ENCODE peak calls at places on chromosomes 1 and 21, in eight cellular contexts. One of them, this sample, is unnamed.

GRCh38 chr1:94236021-94236491 is 1.3 kb downstream of the ARHGAP29 start:
- ATAC-seq in heart left ventricle: peak; percentile 1
- ATAC-seq in stimulated activated naive CD8-positive, alpha-beta T cell treated with anti-CD3 and anti-CD28 coated beads, Interleukin-15, Interleukin-2, amounts not matched to agents 100 U/mL and 50 U/mL, for 24 hours: no peak
- ATAC-seq in lower lobe of right lung: no peak
- ATAC-seq in naive thymus-derived CD8-positive, alpha-beta T cell: no peak
- ATAC-seq in IMR-90: no peak
- ATAC-seq in PC-3: no peak
- ATAC-seq in activated T-helper 17 cell treated with anti-CD3 and anti-CD28 coated beads, Interleukin-2, amount 50 U/mL, for 72 hours: no peak
- ATAC-seq in this sample: no peak

GRCh38 chr21:29332461-29333354 is 34.0 kb downstream of the BACH1 start:
- ATAC-seq in heart left ventricle: peak; percentile 78
- ATAC-seq in stimulated activated naive CD8-positive, alpha-beta T cell treated with anti-CD3 and anti-CD28 coated beads, Interleukin-15, Interleukin-2, amounts not matched to agents 100 U/mL and 50 U/mL, for 24 hours: peak; percentile 97
- ATAC-seq in lower lobe of right lung: no peak
- ATAC-seq in naive thymus-derived CD8-positive, alpha-beta T cell: no peak
- ATAC-seq in IMR-90: peak; percentile 73
- ATAC-seq in PC-3: peak; percentile 63
- ATAC-seq in activated T-helper 17 cell treated with anti-CD3 and anti-CD28 coated beads, Interleukin-2, amount 50 U/mL, for 72 hours: peak; percentile 90
- ATAC-seq in this sample: no peak

GRCh38 chr1:67572594-67573221 is 112.3 kb upstream of the GADD45A start:
- ATAC-seq in heart left ventricle: peak; percentile 75
- ATAC-seq in stimulated activated naive CD8-positive, alpha-beta T cell treated with anti-CD3 and anti-CD28 coated beads, Interleukin-15, Interleukin-2, amounts not matched to agents 100 U/mL and 50 U/mL, for 24 hours: no peak
- ATAC-seq in lower lobe of right lung: peak; percentile 84
- ATAC-seq in naive thymus-derived CD8-positive, alpha-beta T cell: no peak
- ATAC-seq in IMR-90: no peak
- ATAC-seq in PC-3: no peak
- ATAC-seq in activated T-helper 17 cell treated with anti-CD3 and anti-CD28 coated beads, Interleukin-2, amount 50 U/mL, for 72 hours: no peak
- ATAC-seq in this sample: no peak

GRCh38 chr1:233261615-233262168 is 33.8 kb downstream of the PCNX2 start:
- ATAC-seq in heart left ventricle: no peak
- ATAC-seq in stimulated activated naive CD8-positive, alpha-beta T cell treated with anti-CD3 and anti-CD28 coated beads, Interleukin-15, Interleukin-2, amounts not matched to agents 100 U/mL and 50 U/mL, for 24 hours: no peak
- ATAC-seq in lower lobe of right lung: no peak
- ATAC-seq in naive thymus-derived CD8-positive, alpha-beta T cell: no peak
- ATAC-seq in IMR-90: no peak
- ATAC-seq in PC-3: peak; percentile 9
- ATAC-seq in activated T-helper 17 cell treated with anti-CD3 and anti-CD28 coated beads, Interleukin-2, amount 50 U/mL, for 72 hours: no peak
- ATAC-seq in this sample: no peak

GRCh38 chr1:163796394-163796821 is 474.7 kb downstream of the NUF2 start:
- ATAC-seq in heart left ventricle: peak; percentile 12
- ATAC-seq in stimulated activated naive CD8-positive, alpha-beta T cell treated with anti-CD3 and anti-CD28 coated beads, Interleukin-15, Interleukin-2, amounts not matched to agents 100 U/mL and 50 U/mL, for 24 hours: no peak
- ATAC-seq in lower lobe of right lung: no peak
- ATAC-seq in naive thymus-derived CD8-positive, alpha-beta T cell: no peak
- ATAC-seq in IMR-90: no peak
- ATAC-seq in PC-3: peak; percentile 98
- ATAC-seq in activated T-helper 17 cell treated with anti-CD3 and anti-CD28 coated beads, Interleukin-2, amount 50 U/mL, for 72 hours: no peak
- ATAC-seq in this sample: no peak

GRCh38 chr1:78667939-78668338 is 18.3 kb downstream of the IFI44 start:
- ATAC-seq in heart left ventricle: no peak
- ATAC-seq in stimulated activated naive CD8-positive, alpha-beta T cell treated with anti-CD3 and anti-CD28 coated beads, Interleukin-15, Interleukin-2, amounts not matched to agents 100 U/mL and 50 U/mL, for 24 hours: no peak
- ATAC-seq in lower lobe of right lung: no peak
- ATAC-seq in naive thymus-derived CD8-positive, alpha-beta T cell: no peak
- ATAC-seq in IMR-90: no peak
- ATAC-seq in PC-3: no peak
- ATAC-seq in activated T-helper 17 cell treated with anti-CD3 and anti-CD28 coated beads, Interleukin-2, amount 50 U/mL, for 72 hours: no peak
- ATAC-seq in this sample: no peak

GRCh38 chr1:10724948-10725852 is 71.2 kb downstream of the CASZ1 start:
- ATAC-seq in heart left ventricle: peak; percentile 54
- ATAC-seq in stimulated activated naive CD8-positive, alpha-beta T cell treated with anti-CD3 and anti-CD28 coated beads, Interleukin-15, Interleukin-2, amounts not matched to agents 100 U/mL and 50 U/mL, for 24 hours: no peak
- ATAC-seq in lower lobe of right lung: peak; percentile 59
- ATAC-seq in naive thymus-derived CD8-positive, alpha-beta T cell: no peak
- ATAC-seq in IMR-90: no peak
- ATAC-seq in PC-3: no peak
- ATAC-seq in activated T-helper 17 cell treated with anti-CD3 and anti-CD28 coated beads, Interleukin-2, amount 50 U/mL, for 72 hours: no peak
- ATAC-seq in this sample: peak; percentile 10

GRCh38 chr1:52423771-52424170 is 19.4 kb downstream of the PRPF38A start:
- ATAC-seq in heart left ventricle: peak; percentile 66
- ATAC-seq in stimulated activated naive CD8-positive, alpha-beta T cell treated with anti-CD3 and anti-CD28 coated beads, Interleukin-15, Interleukin-2, amounts not matched to agents 100 U/mL and 50 U/mL, for 24 hours: peak; percentile 92
- ATAC-seq in lower lobe of right lung: peak; percentile 43
- ATAC-seq in naive thymus-derived CD8-positive, alpha-beta T cell: peak; percentile 89
- ATAC-seq in IMR-90: no peak
- ATAC-seq in PC-3: no peak
- ATAC-seq in activated T-helper 17 cell treated with anti-CD3 and anti-CD28 coated beads, Interleukin-2, amount 50 U/mL, for 72 hours: peak; percentile 93
- ATAC-seq in this sample: no peak

GRCh38 chr21:43619344-43619743 is 39.9 kb downstream of the HSF2BP start:
- ATAC-seq in heart left ventricle: no peak
- ATAC-seq in stimulated activated naive CD8-positive, alpha-beta T cell treated with anti-CD3 and anti-CD28 coated beads, Interleukin-15, Interleukin-2, amounts not matched to agents 100 U/mL and 50 U/mL, for 24 hours: no peak
- ATAC-seq in lower lobe of right lung: no peak
- ATAC-seq in naive thymus-derived CD8-positive, alpha-beta T cell: no peak
- ATAC-seq in IMR-90: no peak
- ATAC-seq in PC-3: peak; percentile 19
- ATAC-seq in activated T-helper 17 cell treated with anti-CD3 and anti-CD28 coated beads, Interleukin-2, amount 50 U/mL, for 72 hours: no peak
- ATAC-seq in this sample: no peak

GRCh38 chr1:22635436-22635835 is 992 bp upstream of the C1QA start:
- ATAC-seq in heart left ventricle: no peak
- ATAC-seq in stimulated activated naive CD8-positive, alpha-beta T cell treated with anti-CD3 and anti-CD28 coated beads, Interleukin-15, Interleukin-2, amounts not matched to agents 100 U/mL and 50 U/mL, for 24 hours: no peak
- ATAC-seq in lower lobe of right lung: no peak
- ATAC-seq in naive thymus-derived CD8-positive, alpha-beta T cell: no peak
- ATAC-seq in IMR-90: no peak
- ATAC-seq in PC-3: no peak
- ATAC-seq in activated T-helper 17 cell treated with anti-CD3 and anti-CD28 coated beads, Interleukin-2, amount 50 U/mL, for 72 hours: no peak
- ATAC-seq in this sample: no peak

GRCh38 chr1:63975447-63975846 is 201.6 kb downstream of the ROR1 start:
- ATAC-seq in heart left ventricle: no peak
- ATAC-seq in stimulated activated naive CD8-positive, alpha-beta T cell treated with anti-CD3 and anti-CD28 coated beads, Interleukin-15, Interleukin-2, amounts not matched to agents 100 U/mL and 50 U/mL, for 24 hours: no peak
- ATAC-seq in lower lobe of right lung: no peak
- ATAC-seq in naive thymus-derived CD8-positive, alpha-beta T cell: no peak
- ATAC-seq in IMR-90: no peak
- ATAC-seq in PC-3: no peak
- ATAC-seq in activated T-helper 17 cell treated with anti-CD3 and anti-CD28 coated beads, Interleukin-2, amount 50 U/mL, for 72 hours: no peak
- ATAC-seq in this sample: no peak

GRCh38 chr1:52670599-52670998 is 27.5 kb downstream of the COA7 start:
- ATAC-seq in heart left ventricle: no peak
- ATAC-seq in stimulated activated naive CD8-positive, alpha-beta T cell treated with anti-CD3 and anti-CD28 coated beads, Interleukin-15, Interleukin-2, amounts not matched to agents 100 U/mL and 50 U/mL, for 24 hours: no peak
- ATAC-seq in lower lobe of right lung: no peak
- ATAC-seq in naive thymus-derived CD8-positive, alpha-beta T cell: no peak
- ATAC-seq in IMR-90: no peak
- ATAC-seq in PC-3: no peak
- ATAC-seq in activated T-helper 17 cell treated with anti-CD3 and anti-CD28 coated beads, Interleukin-2, amount 50 U/mL, for 72 hours: no peak
- ATAC-seq in this sample: no peak

GRCh38 chr1:41330588-41331545 is 30.4 kb upstream of the FOXO6 start:
- ATAC-seq in heart left ventricle: peak; percentile 22
- ATAC-seq in stimulated activated naive CD8-positive, alpha-beta T cell treated with anti-CD3 and anti-CD28 coated beads, Interleukin-15, Interleukin-2, amounts not matched to agents 100 U/mL and 50 U/mL, for 24 hours: no peak
- ATAC-seq in lower lobe of right lung: peak; percentile 38
- ATAC-seq in naive thymus-derived CD8-positive, alpha-beta T cell: no peak
- ATAC-seq in IMR-90: peak; percentile 42
- ATAC-seq in PC-3: no peak
- ATAC-seq in activated T-helper 17 cell treated with anti-CD3 and anti-CD28 coated beads, Interleukin-2, amount 50 U/mL, for 72 hours: no peak
- ATAC-seq in this sample: no peak

GRCh38 chr1:203621559-203622130 is 5.0 kb upstream of the ATP2B4 start:
- ATAC-seq in heart left ventricle: no peak
- ATAC-seq in stimulated activated naive CD8-positive, alpha-beta T cell treated with anti-CD3 and anti-CD28 coated beads, Interleukin-15, Interleukin-2, amounts not matched to agents 100 U/mL and 50 U/mL, for 24 hours: peak; percentile 50
- ATAC-seq in lower lobe of right lung: no peak
- ATAC-seq in naive thymus-derived CD8-positive, alpha-beta T cell: no peak
- ATAC-seq in IMR-90: no peak
- ATAC-seq in PC-3: no peak
- ATAC-seq in activated T-helper 17 cell treated with anti-CD3 and anti-CD28 coated beads, Interleukin-2, amount 50 U/mL, for 72 hours: peak; percentile 80
- ATAC-seq in this sample: no peak

GRCh38 chr1:29145739-29146437 is 22.2 kb upstream of the TMEM200B start:
- ATAC-seq in heart left ventricle: peak; percentile 66
- ATAC-seq in stimulated activated naive CD8-positive, alpha-beta T cell treated with anti-CD3 and anti-CD28 coated beads, Interleukin-15, Interleukin-2, amounts not matched to agents 100 U/mL and 50 U/mL, for 24 hours: no peak
- ATAC-seq in lower lobe of right lung: peak; percentile 9
- ATAC-seq in naive thymus-derived CD8-positive, alpha-beta T cell: no peak
- ATAC-seq in IMR-90: peak; percentile 68
- ATAC-seq in PC-3: peak; percentile 22
- ATAC-seq in activated T-helper 17 cell treated with anti-CD3 and anti-CD28 coated beads, Interleukin-2, amount 50 U/mL, for 72 hours: no peak
- ATAC-seq in this sample: no peak

GRCh38 chr1:199242601-199243000 is 603.8 kb downstream of the PTPRC start:
- ATAC-seq in heart left ventricle: no peak
- ATAC-seq in stimulated activated naive CD8-positive, alpha-beta T cell treated with anti-CD3 and anti-CD28 coated beads, Interleukin-15, Interleukin-2, amounts not matched to agents 100 U/mL and 50 U/mL, for 24 hours: no peak
- ATAC-seq in lower lobe of right lung: peak; percentile 18
- ATAC-seq in naive thymus-derived CD8-positive, alpha-beta T cell: no peak
- ATAC-seq in IMR-90: no peak
- ATAC-seq in PC-3: no peak
- ATAC-seq in activated T-helper 17 cell treated with anti-CD3 and anti-CD28 coated beads, Interleukin-2, amount 50 U/mL, for 72 hours: no peak
- ATAC-seq in this sample: no peak

GRCh38 chr1:51553911-51554310 is 34.8 kb upstream of the EPS15 start:
- ATAC-seq in heart left ventricle: no peak
- ATAC-seq in stimulated activated naive CD8-positive, alpha-beta T cell treated with anti-CD3 and anti-CD28 coated beads, Interleukin-15, Interleukin-2, amounts not matched to agents 100 U/mL and 50 U/mL, for 24 hours: no peak
- ATAC-seq in lower lobe of right lung: no peak
- ATAC-seq in naive thymus-derived CD8-positive, alpha-beta T cell: no peak
- ATAC-seq in IMR-90: no peak
- ATAC-seq in PC-3: peak; percentile 21
- ATAC-seq in activated T-helper 17 cell treated with anti-CD3 and anti-CD28 coated beads, Interleukin-2, amount 50 U/mL, for 72 hours: no peak
- ATAC-seq in this sample: no peak

GRCh38 chr1:228045871-228046270 is 36.6 kb upstream of the ARF1 start:
- ATAC-seq in heart left ventricle: no peak
- ATAC-seq in stimulated activated naive CD8-positive, alpha-beta T cell treated with anti-CD3 and anti-CD28 coated beads, Interleukin-15, Interleukin-2, amounts not matched to agents 100 U/mL and 50 U/mL, for 24 hours: no peak
- ATAC-seq in lower lobe of right lung: peak; percentile 57
- ATAC-seq in naive thymus-derived CD8-positive, alpha-beta T cell: no peak
- ATAC-seq in IMR-90: no peak
- ATAC-seq in PC-3: peak; percentile 63
- ATAC-seq in activated T-helper 17 cell treated with anti-CD3 and anti-CD28 coated beads, Interleukin-2, amount 50 U/mL, for 72 hours: no peak
- ATAC-seq in this sample: no peak

GRCh38 chr1:183783896-183784637 is 20.9 kb upstream of the RGL1 start:
- ATAC-seq in heart left ventricle: peak; percentile 90
- ATAC-seq in stimulated activated naive CD8-positive, alpha-beta T cell treated with anti-CD3 and anti-CD28 coated beads, Interleukin-15, Interleukin-2, amounts not matched to agents 100 U/mL and 50 U/mL, for 24 hours: no peak
- ATAC-seq in lower lobe of right lung: no peak
- ATAC-seq in naive thymus-derived CD8-positive, alpha-beta T cell: no peak
- ATAC-seq in IMR-90: peak; percentile 76
- ATAC-seq in PC-3: peak; percentile 48
- ATAC-seq in activated T-helper 17 cell treated with anti-CD3 and anti-CD28 coated beads, Interleukin-2, amount 50 U/mL, for 72 hours: no peak
- ATAC-seq in this sample: peak; percentile 72

GRCh38 chr21:21188513-21189188 is 190.4 kb downstream of the NCAM2 start:
- ATAC-seq in heart left ventricle: no peak
- ATAC-seq in stimulated activated naive CD8-positive, alpha-beta T cell treated with anti-CD3 and anti-CD28 coated beads, Interleukin-15, Interleukin-2, amounts not matched to agents 100 U/mL and 50 U/mL, for 24 hours: no peak
- ATAC-seq in lower lobe of right lung: no peak
- ATAC-seq in naive thymus-derived CD8-positive, alpha-beta T cell: no peak
- ATAC-seq in IMR-90: no peak
- ATAC-seq in PC-3: no peak
- ATAC-seq in activated T-helper 17 cell treated with anti-CD3 and anti-CD28 coated beads, Interleukin-2, amount 50 U/mL, for 72 hours: no peak
- ATAC-seq in this sample: no peak

GRCh38 chr1:150066328-150066727 is 1.2 kb upstream of the VPS45 start:
- ATAC-seq in heart left ventricle: no peak
- ATAC-seq in stimulated activated naive CD8-positive, alpha-beta T cell treated with anti-CD3 and anti-CD28 coated beads, Interleukin-15, Interleukin-2, amounts not matched to agents 100 U/mL and 50 U/mL, for 24 hours: no peak
- ATAC-seq in lower lobe of right lung: no peak
- ATAC-seq in naive thymus-derived CD8-positive, alpha-beta T cell: no peak
- ATAC-seq in IMR-90: no peak
- ATAC-seq in PC-3: no peak
- ATAC-seq in activated T-helper 17 cell treated with anti-CD3 and anti-CD28 coated beads, Interleukin-2, amount 50 U/mL, for 72 hours: no peak
- ATAC-seq in this sample: no peak

GRCh38 chr21:31130821-31131220 is 92.5 kb upstream of the KRTAP19-8 start:
- ATAC-seq in heart left ventricle: no peak
- ATAC-seq in stimulated activated naive CD8-positive, alpha-beta T cell treated with anti-CD3 and anti-CD28 coated beads, Interleukin-15, Interleukin-2, amounts not matched to agents 100 U/mL and 50 U/mL, for 24 hours: peak; percentile 75
- ATAC-seq in lower lobe of right lung: no peak
- ATAC-seq in naive thymus-derived CD8-positive, alpha-beta T cell: no peak
- ATAC-seq in IMR-90: no peak
- ATAC-seq in PC-3: no peak
- ATAC-seq in activated T-helper 17 cell treated with anti-CD3 and anti-CD28 coated beads, Interleukin-2, amount 50 U/mL, for 72 hours: peak; percentile 73
- ATAC-seq in this sample: no peak

GRCh38 chr1:26827205-26827604 is 717 bp downstream of the ZDHHC18 start:
- ATAC-seq in heart left ventricle: no peak
- ATAC-seq in stimulated activated naive CD8-positive, alpha-beta T cell treated with anti-CD3 and anti-CD28 coated beads, Interleukin-15, Interleukin-2, amounts not matched to agents 100 U/mL and 50 U/mL, for 24 hours: no peak
- ATAC-seq in lower lobe of right lung: no peak
- ATAC-seq in naive thymus-derived CD8-positive, alpha-beta T cell: no peak
- ATAC-seq in IMR-90: no peak
- ATAC-seq in PC-3: no peak
- ATAC-seq in activated T-helper 17 cell treated with anti-CD3 and anti-CD28 coated beads, Interleukin-2, amount 50 U/mL, for 72 hours: no peak
- ATAC-seq in this sample: no peak

GRCh38 chr1:241934181-241934815 is 23.3 kb upstream of the BECN2 start:
- ATAC-seq in heart left ventricle: no peak
- ATAC-seq in stimulated activated naive CD8-positive, alpha-beta T cell treated with anti-CD3 and anti-CD28 coated beads, Interleukin-15, Interleukin-2, amounts not matched to agents 100 U/mL and 50 U/mL, for 24 hours: no peak
- ATAC-seq in lower lobe of right lung: no peak
- ATAC-seq in naive thymus-derived CD8-positive, alpha-beta T cell: no peak
- ATAC-seq in IMR-90: no peak
- ATAC-seq in PC-3: no peak
- ATAC-seq in activated T-helper 17 cell treated with anti-CD3 and anti-CD28 coated beads, Interleukin-2, amount 50 U/mL, for 72 hours: no peak
- ATAC-seq in this sample: peak; percentile 39

GRCh38 chr1:6485937-6486250 is 5.6 kb downstream of the PLEKHG5 start:
- ATAC-seq in heart left ventricle: no peak
- ATAC-seq in stimulated activated naive CD8-positive, alpha-beta T cell treated with anti-CD3 and anti-CD28 coated beads, Interleukin-15, Interleukin-2, amounts not matched to agents 100 U/mL and 50 U/mL, for 24 hours: no peak
- ATAC-seq in lower lobe of right lung: no peak
- ATAC-seq in naive thymus-derived CD8-positive, alpha-beta T cell: no peak
- ATAC-seq in IMR-90: no peak
- ATAC-seq in PC-3: peak; percentile 0
- ATAC-seq in activated T-helper 17 cell treated with anti-CD3 and anti-CD28 coated beads, Interleukin-2, amount 50 U/mL, for 72 hours: no peak
- ATAC-seq in this sample: no peak

GRCh38 chr1:172383541-172383940 is 36.9 kb upstream of the C1orf105 start:
- ATAC-seq in heart left ventricle: peak; percentile 77
- ATAC-seq in stimulated activated naive CD8-positive, alpha-beta T cell treated with anti-CD3 and anti-CD28 coated beads, Interleukin-15, Interleukin-2, amounts not matched to agents 100 U/mL and 50 U/mL, for 24 hours: no peak
- ATAC-seq in lower lobe of right lung: no peak
- ATAC-seq in naive thymus-derived CD8-positive, alpha-beta T cell: no peak
- ATAC-seq in IMR-90: peak; percentile 93
- ATAC-seq in PC-3: peak; percentile 18
- ATAC-seq in activated T-helper 17 cell treated with anti-CD3 and anti-CD28 coated beads, Interleukin-2, amount 50 U/mL, for 72 hours: no peak
- ATAC-seq in this sample: peak; percentile 61

GRCh38 chr1:42146127-42146915 is 6.9 kb upstream of the GUCA2B start:
- ATAC-seq in heart left ventricle: no peak
- ATAC-seq in stimulated activated naive CD8-positive, alpha-beta T cell treated with anti-CD3 and anti-CD28 coated beads, Interleukin-15, Interleukin-2, amounts not matched to agents 100 U/mL and 50 U/mL, for 24 hours: no peak
- ATAC-seq in lower lobe of right lung: no peak
- ATAC-seq in naive thymus-derived CD8-positive, alpha-beta T cell: no peak
- ATAC-seq in IMR-90: no peak
- ATAC-seq in PC-3: no peak
- ATAC-seq in activated T-helper 17 cell treated with anti-CD3 and anti-CD28 coated beads, Interleukin-2, amount 50 U/mL, for 72 hours: no peak
- ATAC-seq in this sample: no peak

GRCh38 chr1:54298284-54299033 is 98.5 kb downstream of the MRPL37 start:
- ATAC-seq in heart left ventricle: peak; percentile 2
- ATAC-seq in stimulated activated naive CD8-positive, alpha-beta T cell treated with anti-CD3 and anti-CD28 coated beads, Interleukin-15, Interleukin-2, amounts not matched to agents 100 U/mL and 50 U/mL, for 24 hours: peak; percentile 14
- ATAC-seq in lower lobe of right lung: peak; percentile 69
- ATAC-seq in naive thymus-derived CD8-positive, alpha-beta T cell: peak; percentile 52
- ATAC-seq in IMR-90: no peak
- ATAC-seq in PC-3: no peak
- ATAC-seq in activated T-helper 17 cell treated with anti-CD3 and anti-CD28 coated beads, Interleukin-2, amount 50 U/mL, for 72 hours: no peak
- ATAC-seq in this sample: peak; percentile 60

GRCh38 chr21:37153935-37154350 is 80.9 kb downstream of the TTC3 start:
- ATAC-seq in heart left ventricle: peak; percentile 91
- ATAC-seq in stimulated activated naive CD8-positive, alpha-beta T cell treated with anti-CD3 and anti-CD28 coated beads, Interleukin-15, Interleukin-2, amounts not matched to agents 100 U/mL and 50 U/mL, for 24 hours: no peak
- ATAC-seq in lower lobe of right lung: peak; percentile 66
- ATAC-seq in naive thymus-derived CD8-positive, alpha-beta T cell: no peak
- ATAC-seq in IMR-90: peak; percentile 4
- ATAC-seq in PC-3: no peak
- ATAC-seq in activated T-helper 17 cell treated with anti-CD3 and anti-CD28 coated beads, Interleukin-2, amount 50 U/mL, for 72 hours: no peak
- ATAC-seq in this sample: peak; percentile 50

GRCh38 chr1:232587141-232588008 is 42.6 kb downstream of the SIPA1L2 start:
- ATAC-seq in heart left ventricle: no peak
- ATAC-seq in stimulated activated naive CD8-positive, alpha-beta T cell treated with anti-CD3 and anti-CD28 coated beads, Interleukin-15, Interleukin-2, amounts not matched to agents 100 U/mL and 50 U/mL, for 24 hours: peak; percentile 69
- ATAC-seq in lower lobe of right lung: no peak
- ATAC-seq in naive thymus-derived CD8-positive, alpha-beta T cell: no peak
- ATAC-seq in IMR-90: no peak
- ATAC-seq in PC-3: no peak
- ATAC-seq in activated T-helper 17 cell treated with anti-CD3 and anti-CD28 coated beads, Interleukin-2, amount 50 U/mL, for 72 hours: peak; percentile 91
- ATAC-seq in this sample: no peak